ENCODE peak calls at places on chromosome 2, in seven cellular contexts. L, D, P, B, G, S and O are unnamed samples. For H3K4me1 and H3K9me3, the result is how much of the 10 kb centered on the place peaks cover.

GRCh38 chr2:191646612-191646902 is 31.4 kb upstream of the NABP1 start:
- DNase-seq in L (no peak), D (no peak), P (no peak), B (no peak), G (no peak), S (no peak), O (no peak)

GRCh38 chr2:127052068-127052770 is 54.7 kb downstream of the BIN1 start:
- DNase-seq in L (no peak), D (peak), P (no peak), B (no peak), G (no peak), S (no peak), O (no peak)

GRCh38 chr2:205474746-205475145 is 207.6 kb upstream of the NRP2 start:
- DNase-seq in L (no peak), D (no peak), P (no peak), B (no peak), G (no peak), S (no peak), O (no peak)

GRCh38 chr2:181683518-181684453 is 3.5 kb upstream of the NEUROD1 start:
- DNase-seq in L (no peak), D (no peak), P (no peak), B (no peak), G (no peak), S (peak), O (no peak)

GRCh38 chr2:36568533-36569246 is 29.3 kb downstream of the FEZ2 start:
- DNase-seq in L (no peak), D (no peak), P (no peak), B (no peak), G (no peak), S (no peak), O (no peak)

GRCh38 chr2:18662689-18663088 is 73.3 kb upstream of the NT5C1B start:
- DNase-seq in L (no peak), D (no peak), P (no peak), B (no peak), G (no peak), S (no peak), O (no peak)

GRCh38 chr2:20960003-20960402 is 83.9 kb downstream of the APOB start:
- DNase-seq in L (no peak), D (no peak), P (no peak), B (no peak), G (no peak), S (no peak), O (no peak)

GRCh38 chr2:39902103-39902502 is 123.0 kb upstream of the THUMPD2 start:
- DNase-seq in L (no peak), D (no peak), P (no peak), B (no peak), G (no peak), S (no peak), O (no peak)

GRCh38 chr2:167863377-167863776 is 384.0 kb downstream of the STK39 start:
- DNase-seq in L (no peak), D (no peak), P (no peak), B (no peak), G (no peak), S (no peak), O (no peak)

GRCh38 chr2:213834331-213834730 is 550.1 kb downstream of the SPAG16 start:
- DNase-seq in L (no peak), D (no peak), P (no peak), B (no peak), G (no peak), S (no peak), O (no peak)

GRCh38 chr2:64943387-64944150 is 45.6 kb upstream of the SLC1A4 start:
- DNase-seq in L (peak), D (peak), P (peak), B (no peak), G (no peak), S (no peak), O (no peak)

GRCh38 chr2:174868916-174869315 is 104.6 kb upstream of the CHRNA1 start:
- DNase-seq in L (no peak), D (no peak), P (no peak), B (no peak), G (peak), S (no peak), O (no peak)

GRCh38 chr2:102018823-102019445 is 27.2 kb downstream of the IL1R2 start:
- DNase-seq in L (no peak), D (no peak), P (no peak), B (no peak), G (no peak), S (no peak), O (no peak)
- H3K4me1 ChIP-seq in L (under half), D (under half), P (under half), B (under half), G (under half), S (under half), O (under half)

GRCh38 chr2:26722328-26722727 is 29.8 kb downstream of the KCNK3 start:
- DNase-seq in L (no peak), D (no peak), P (no peak), B (no peak), G (no peak), S (no peak), O (no peak)

GRCh38 chr2:26720322-26721166 is 28.0 kb downstream of the KCNK3 start:
- DNase-seq in L (peak), D (no peak), P (peak), B (no peak), G (peak), S (peak), O (no peak)

GRCh38 chr2:26723475-26723874 is 31.0 kb downstream of the KCNK3 start:
- DNase-seq in L (no peak), D (no peak), P (no peak), B (no peak), G (no peak), S (no peak), O (no peak)

GRCh38 chr2:26722911-26723310 is 30.4 kb downstream of the KCNK3 start:
- DNase-seq in L (no peak), D (no peak), P (no peak), B (no peak), G (no peak), S (no peak), O (no peak)

DNA sequence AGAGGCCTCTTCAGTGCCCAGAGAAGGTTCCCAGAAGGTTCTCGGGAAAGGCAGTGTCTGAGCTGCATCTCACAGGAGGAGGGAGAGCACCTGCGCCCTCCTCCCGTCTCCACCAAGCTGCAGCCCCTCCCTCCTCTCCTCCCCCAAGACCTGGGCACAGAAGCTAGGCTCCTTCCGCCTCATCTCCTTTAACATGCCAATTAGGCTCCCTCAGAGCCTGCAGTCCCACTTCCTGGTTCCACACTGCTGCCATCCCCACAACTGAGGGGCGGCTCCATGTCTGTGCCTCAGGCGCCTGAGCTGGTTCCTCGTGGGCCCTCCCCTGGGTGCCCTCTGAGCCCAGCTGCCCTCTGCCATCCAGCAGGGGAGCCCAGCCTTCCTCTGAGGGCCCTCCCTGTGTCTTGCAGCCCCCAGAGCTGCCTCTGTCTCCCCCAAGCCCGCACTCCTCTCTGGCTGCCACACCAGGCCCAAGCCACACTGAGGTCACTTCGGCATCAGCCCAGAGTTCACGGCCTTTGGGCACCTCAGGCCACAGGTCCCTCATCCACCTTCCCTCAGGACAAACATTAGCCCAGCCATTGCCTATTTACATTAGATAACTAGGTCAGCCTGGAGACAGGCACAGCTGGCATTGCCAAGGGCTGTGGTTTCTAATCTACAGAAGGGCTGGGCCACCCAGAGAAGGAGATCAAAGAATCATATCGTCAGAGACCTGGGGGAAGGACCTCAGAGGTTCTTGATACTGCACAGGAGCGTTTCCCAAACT is 28.9 kb downstream of the KCNK3 start:
- DNase-seq in L (no peak), D (no peak), P (no peak), B (no peak), G (peak), S (no peak), O (no peak)
- H3K27ac ChIP-seq in L (no peak), D (no peak), P (peak), B (no peak), G (peak), S (peak), O (no peak)

GRCh38 chr2:218438601-218439000 is 19.7 kb downstream of the VIL1 start:
- DNase-seq in L (no peak), D (peak), P (no peak), B (no peak), G (no peak), S (no peak), O (no peak)
- H3K9me3 ChIP-seq in L (under half), D (under half), P (under half), B (under half), G (under half), S (under half), O (under half)

DNA sequence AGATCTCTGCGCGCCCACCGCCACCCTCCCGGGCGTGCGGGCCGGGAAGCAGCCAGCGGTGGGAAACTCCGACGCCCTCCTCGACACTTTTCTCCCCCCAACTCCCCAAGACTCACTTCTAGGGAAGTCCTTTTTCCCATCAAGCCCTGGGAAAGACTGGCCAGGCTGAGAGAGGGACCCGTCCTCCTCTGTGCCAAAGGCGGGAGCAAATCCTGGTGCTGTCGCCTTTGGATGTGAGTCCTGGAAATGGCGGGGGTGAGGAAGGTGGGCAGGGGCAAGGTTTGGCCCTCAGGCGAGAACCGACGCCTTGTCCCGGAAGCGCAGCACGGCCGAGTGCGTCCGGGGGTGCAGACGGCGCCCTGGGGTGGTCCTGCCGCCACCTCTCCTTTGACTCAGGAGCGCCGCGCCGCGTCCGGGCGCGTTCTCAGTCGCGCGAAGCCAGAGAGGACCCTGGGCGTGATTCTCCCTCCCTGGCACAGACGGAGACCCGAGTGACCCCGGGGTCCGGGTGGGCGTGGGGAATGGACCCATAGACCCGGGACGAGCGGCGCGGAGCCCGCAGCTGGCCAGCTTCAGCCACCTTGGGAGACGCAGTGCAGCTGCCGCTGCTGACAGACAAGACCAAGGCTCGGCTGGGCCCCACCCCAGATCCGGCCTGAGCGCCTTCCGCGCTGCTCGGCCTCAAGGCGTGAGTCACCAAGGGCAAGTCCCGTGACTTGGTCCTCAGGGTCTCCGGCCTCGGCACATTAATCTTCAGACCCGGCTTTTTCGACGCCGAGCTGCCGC is 3.5 kb upstream of the LBX2 start:
- DNase-seq in L (peak), D (peak), P (peak), B (peak), G (peak), S (peak), O (peak)
- H3K4me1 ChIP-seq in L (under half), D (half or more), P (under half), B (half or more), G (under half), S (under half), O (under half)

GRCh38 chr2:31238126-31238905 is 4.4 kb downstream of the EHD3 start:
- DNase-seq in L (no peak), D (no peak), P (peak), B (no peak), G (no peak), S (no peak), O (no peak)
- H3K27ac ChIP-seq in L (no peak), D (peak), P (peak), B (no peak), G (no peak), S (peak), O (no peak)

GRCh38 chr2:95215018-95215612 is 7.8 kb downstream of the ZNF892 start:
- DNase-seq in L (no peak), D (no peak), P (no peak), B (no peak), G (no peak), S (no peak), O (no peak)
- H3K9me3 ChIP-seq in L (under half), D (half or more), P (half or more), B (half or more), G (under half), S (under half), O (under half)

DNA sequence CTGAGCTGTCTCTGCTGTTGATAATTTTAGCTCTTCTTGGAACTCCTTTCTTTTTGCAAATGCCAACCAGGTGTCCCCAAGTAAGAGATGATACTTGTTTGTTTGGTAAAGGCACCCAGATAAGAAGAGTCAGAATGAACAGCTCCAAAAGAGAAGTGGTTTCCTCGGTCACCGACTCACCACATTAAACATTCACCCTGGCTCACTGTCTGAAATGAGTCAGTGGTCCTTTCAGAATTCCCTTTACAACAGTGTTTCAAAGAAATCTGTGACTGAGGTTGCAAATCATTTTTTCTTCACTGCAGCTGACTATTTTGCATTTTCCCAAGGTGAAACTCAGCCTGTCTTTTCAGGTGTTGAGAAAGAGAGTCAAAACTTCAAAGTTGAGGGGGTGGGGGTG is 16.2 kb upstream of the CXCR4 start:
- DNase-seq in L (no peak), D (no peak), P (no peak), B (peak), G (no peak), S (no peak), O (no peak)
- H3K4me1 ChIP-seq in L (under half), D (under half), P (under half), B (half or more), G (under half), S (under half), O (under half)